ENCODE peak calls at places on chromosomes 11 and 22, in nine cellular contexts. E, W, S, Q, V, G, A, J and B are unnamed samples.

GRCh38 chr22:24775769-24776492 is 1.4 kb upstream of the PIWIL3 start:
- DNase-seq in V (no peak), S (no peak), G (no peak), A (no peak), W (no peak), Q (no peak), E (no peak), J (no peak), B (no peak)

GRCh38 chr22:40610329-40610850 is 26.1 kb downstream of the MRTFA start:
- DNase-seq in J (no peak), V (no peak), G (no peak), W (peak; percentile 41), S (no peak), Q (no peak), E (no peak), A (no peak), B (no peak)

GRCh38 chr11:129213261-129213660 is 21.1 kb upstream of the ARHGAP32 start:
- DNase-seq in S (no peak), A (no peak), E (no peak), G (no peak), W (no peak), J (no peak), Q (no peak), V (no peak), B (no peak)

GRCh38 chr22:35138521-35138920 is 72.6 kb downstream of the ISX start:
- DNase-seq in A (no peak), V (no peak), E (no peak), J (no peak), Q (no peak), W (no peak), S (no peak), G (no peak), B (no peak)

GRCh38 chr11:15707971-15708370 is 593.2 kb downstream of the INSC start:
- DNase-seq in A (peak; percentile 65), Q (no peak), E (peak; percentile 22), S (no peak), W (peak; percentile 3), V (no peak), G (no peak), J (peak; percentile 9), B (no peak)

GRCh38 chr11:45468265-45468856 is 182.2 kb upstream of the SYT13 start:
- DNase-seq in J (peak; percentile 24), G (no peak), V (peak; percentile 49), S (no peak), E (peak; percentile 35), W (no peak), Q (no peak), A (no peak), B (no peak)

GRCh38 chr22:24107668-24108067 is 73.6 kb upstream of the SUSD2 start:
- DNase-seq in A (peak; percentile 39), Q (peak; percentile 61), E (peak; percentile 94), S (no peak), J (no peak), G (peak; percentile 97), W (peak; percentile 40), V (no peak), B (no peak)

GRCh38 chr11:110573411-110573810 is 138.8 kb downstream of the ARHGAP20 start:
- DNase-seq in J (no peak), G (no peak), Q (no peak), V (no peak), A (no peak), S (no peak), W (no peak), E (no peak), B (no peak)

GRCh38 chr11:83816572-83817187 is 530.5 kb upstream of the CCDC90B start:
- DNase-seq in V (no peak), Q (no peak), J (peak; percentile 35), A (no peak), W (peak; percentile 91), S (no peak), G (no peak), E (no peak), B (no peak)

GRCh38 chr11:19466314-19466713 is 225.6 kb upstream of the E2F8 start:
- DNase-seq in A (no peak), G (no peak), S (no peak), J (no peak), E (no peak), W (no peak), Q (no peak), V (no peak), B (no peak)

GRCh38 chr11:61754534-61755482 is 2.4 kb downstream of the MYRF start:
- DNase-seq in W (no peak), Q (peak; percentile 81), A (peak; percentile 46), E (no peak), V (no peak), S (no peak), J (peak; percentile 51), G (no peak), B (no peak)

GRCh38 chr22:23146842-23147205 is 1.5 kb downstream of the RAB36 start:
- DNase-seq in E (no peak), A (no peak), G (no peak), W (no peak), V (no peak), S (no peak), Q (no peak), J (no peak), B (no peak)

GRCh38 chr11:128581908-128582307 is 5.5 kb downstream of the ETS1 start:
- DNase-seq in Q (no peak), V (no peak), E (no peak), W (no peak), G (no peak), A (no peak), J (no peak), S (no peak), B (no peak)

GRCh38 chr11:8913961-8914660 is 3.1 kb downstream of the AKIP1 start:
- DNase-seq in V (peak; percentile 64), E (no peak), S (peak; percentile 38), J (peak; percentile 64), A (no peak), G (no peak), W (peak; percentile 62), Q (no peak), B (no peak)

GRCh38 chr11:124623861-124624525 is 1.3 kb downstream of the TBRG1 start:
- DNase-seq in Q (no peak), J (no peak), G (no peak), W (no peak), A (no peak), V (no peak), S (no peak), E (no peak), B (no peak)

GRCh38 chr11:121467965-121468364 is 15.2 kb upstream of the SORL1-AS1 start:
- DNase-seq in J (no peak), Q (no peak), G (no peak), W (no peak), A (no peak), V (no peak), S (peak; percentile 72), E (no peak), B (no peak)

GRCh38 chr11:65540290-65541092 is 15.6 kb downstream of the SCYL1 start:
- DNase-seq in A (peak; percentile 95), V (peak; percentile 98), J (peak; percentile 95), E (peak; percentile 93), S (peak; percentile 95), W (peak; percentile 95), Q (peak; percentile 98), G (peak; percentile 98), B (no peak)

GRCh38 chr11:122984186-122985011 is 2.8 kb upstream of the BSX start:
- DNase-seq in G (no peak), V (peak; percentile 74), S (no peak), A (no peak), J (peak; percentile 70), W (no peak), E (no peak), Q (no peak), B (no peak)

GRCh38 chr11:112655386-112655785 is 305.8 kb upstream of the NCAM1 start:
- DNase-seq in E (peak; percentile 73), G (peak; percentile 93), S (no peak), Q (no peak), J (no peak), A (peak; percentile 14), V (no peak), W (no peak), B (no peak)

GRCh38 chr11:19458231-19458630 is 217.5 kb upstream of the E2F8 start:
- DNase-seq in Q (no peak), E (no peak), S (no peak), V (no peak), J (no peak), G (no peak), W (no peak), A (no peak), B (no peak)

GRCh38 chr11:123562166-123562565 is 92.3 kb downstream of the SCN3B start:
- DNase-seq in G (no peak), J (no peak), S (no peak), Q (no peak), E (peak; percentile 68), A (peak; percentile 29), V (no peak), W (no peak), B (no peak)

GRCh38 chr22:27666272-27666997 is 135.1 kb downstream of the MN1 start:
- DNase-seq in V (no peak), J (no peak), G (no peak), S (no peak), A (no peak), W (no peak), E (no peak), Q (no peak), B (no peak)
- H3K36me3 ChIP-seq in V (no peaks in the 10 kb centered on the region), J (no peaks in the 10 kb centered on the region), G (no peaks in the 10 kb centered on the region), S (no peaks in the 10 kb centered on the region), A (no peaks in the 10 kb centered on the region), W (no peaks in the 10 kb centered on the region), E (no peaks in the 10 kb centered on the region), Q (no peaks in the 10 kb centered on the region), B (no peaks in the 10 kb centered on the region)

GRCh38 chr11:36326524-36327419 is 30.7 kb downstream of the PRR5L start:
- DNase-seq in E (no peak), V (no peak), Q (no peak), W (no peak), J (no peak), A (no peak), S (no peak), G (peak; percentile 8), B (peak; percentile 27)
- H3K27ac ChIP-seq in E (no peak overlapping the region), V (no peak overlapping the region), Q (no peak overlapping the region), W (no peak overlapping the region), J (no peak overlapping the region), A (no peak overlapping the region), S (no peak overlapping the region), G (no peak overlapping the region), B (no peak overlapping the region)

DNA sequence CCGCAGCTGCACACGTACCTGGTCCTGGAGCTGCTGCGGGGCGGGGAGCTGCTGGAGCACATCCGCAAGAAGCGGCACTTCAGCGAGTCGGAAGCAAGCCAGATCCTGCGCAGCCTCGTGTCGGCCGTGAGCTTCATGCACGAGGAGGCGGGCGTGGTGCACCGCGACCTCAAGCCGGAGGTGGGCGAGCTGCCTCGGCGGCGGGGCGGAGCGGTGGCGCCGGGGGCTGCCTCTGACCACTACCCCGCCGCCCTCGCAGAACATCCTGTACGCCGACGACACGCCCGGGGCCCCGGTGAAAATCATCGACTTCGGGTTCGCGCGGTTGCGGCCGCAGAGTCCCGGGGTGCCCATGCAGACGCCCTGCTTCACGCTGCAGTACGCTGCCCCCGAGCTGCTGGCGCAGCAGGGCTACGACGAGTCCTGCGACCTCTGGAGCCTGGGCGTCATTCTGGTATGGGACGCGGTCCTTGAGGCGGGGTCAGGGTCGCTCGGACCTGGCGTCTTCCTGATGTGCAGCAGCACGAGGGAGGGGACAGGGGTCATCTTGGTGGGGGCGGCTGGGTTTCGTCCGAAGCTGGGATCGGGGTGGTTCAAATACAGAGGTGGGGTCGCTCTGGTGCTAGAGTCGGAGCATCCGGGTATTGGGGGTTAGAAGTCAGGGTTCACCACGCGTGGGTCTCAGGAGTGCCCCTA is 10.6 kb downstream of the RPS6KA4 start:
- DNase-seq in Q (peak; percentile 72), W (no peak), A (no peak), J (no peak), V (peak; percentile 52), E (no peak), G (no peak), S (no peak), B (no peak)
- H3K36me3 ChIP-seq in Q (peaks cover 76% of the 10 kb centered on the region), W (peaks cover 15% of the 10 kb centered on the region), A (no peaks in the 10 kb centered on the region), J (no peaks in the 10 kb centered on the region), V (peaks cover 14% of the 10 kb centered on the region), E (no peaks in the 10 kb centered on the region), G (peaks cover 70% of the 10 kb centered on the region), S (peaks cover 26% of the 10 kb centered on the region), B (peaks cover 4% of the 10 kb centered on the region)

GRCh38 chr22:38144025-38144405 is 33.5 kb upstream of the BAIAP2L2 start:
- DNase-seq in G (no peak), E (no peak), W (no peak), V (no peak), Q (no peak), A (no peak), S (no peak), J (no peak), B (no peak)
- H3K27ac ChIP-seq in G (no peak overlapping the region), E (no peak overlapping the region), W (no peak overlapping the region), V (no peak overlapping the region), Q (no peak overlapping the region), A (no peak overlapping the region), S (no peak overlapping the region), J (no peak overlapping the region), B (no peak overlapping the region)